ENCODE peak calls at places on chromosomes 12 and 14, in eight cellular contexts. Z is 8988T; A is pancreas; F is left colon; Q is stimulated activated CD4-positive, alpha-beta T cell treated with anti-CD3 and anti-CD28 coated beads, Interleukin-1b, Interleukin-23, amount 100 ng/mL, for 1 hour; R is GM13976; N is endothelial cell; I is neuronal stem cell. X is an unnamed sample.

GRCh38 chr12:77120695-77121094 is 55.3 kb upstream of the E2F7 start:
- DNase-seq in Q (no peak), Z (no peak), I (no peak), F (no peak), R (no peak), N (no peak), A (no peak), X (no peak)

GRCh38 chr12:120206228-120206627 is 5.3 kb upstream of the RPLP0 start:
- DNase-seq in N (no peak), I (no peak), F (no peak), Z (no peak), R (no peak), A (no peak), Q (no peak), X (no peak)

GRCh38 chr12:118747771-118748170 is 233.6 kb upstream of the SRRM4 start:
- DNase-seq in N (no peak), R (no peak), Q (no peak), A (no peak), F (no peak), Z (no peak), I (no peak), X (no peak)

GRCh38 chr12:96070670-96071279 is 35.4 kb upstream of the LTA4H start:
- DNase-seq in N (no peak), Z (no peak), R (peak; percentile 48), F (no peak), I (no peak), A (no peak), Q (no peak), X (no peak)

GRCh38 chr12:52066346-52067080 is 3.3 kb upstream of the ATG101 start:
- DNase-seq in R (no peak), Z (no peak), A (no peak), N (no peak), F (no peak), I (no peak), Q (no peak), X (no peak)

GRCh38 chr12:127327986-127328385 is 939.0 kb upstream of the TMEM132C start:
- DNase-seq in F (no peak), R (no peak), I (no peak), Z (no peak), Q (no peak), A (no peak), N (no peak), X (no peak)

GRCh38 chr12:119691202-119691846 is 23.4 kb downstream of the PRKAB1 start:
- DNase-seq in Q (no peak), A (no peak), Z (no peak), R (no peak), F (no peak), I (no peak), N (no peak), X (no peak)

GRCh38 chr12:131222271-131223139 is 268.8 kb downstream of the ADGRD1 start:
- DNase-seq in F (no peak), R (peak; percentile 61), I (peak; percentile 37), Z (no peak), N (no peak), A (no peak), Q (no peak), X (no peak)

GRCh38 chr12:92629349-92630065 is 73.3 kb upstream of the PLEKHG7 start:
- DNase-seq in Q (no peak), A (no peak), R (no peak), N (no peak), Z (no peak), F (no peak), I (no peak), X (no peak)

GRCh38 chr12:109105176-109105575 is 7.8 kb downstream of the UNG start:
- DNase-seq in I (no peak), A (no peak), N (no peak), R (no peak), Z (no peak), Q (no peak), F (no peak), X (no peak)

GRCh38 chr14:96091941-96092411 is 52.8 kb downstream of the C14orf132 start:
- DNase-seq in Q (no peak), I (no peak), Z (no peak), A (no peak), R (no peak), N (no peak), F (no peak), X (no peak)

GRCh38 chr14:93005838-93006237 is 82.9 kb downstream of the CHGA start:
- DNase-seq in A (no peak), N (no peak), R (no peak), Q (no peak), F (no peak), Z (no peak), I (no peak), X (no peak)

GRCh38 chr14:69013943-69014782 is 35.1 kb upstream of the ACTN1 start:
- DNase-seq in R (no peak), Q (no peak), F (peak; percentile 94), I (no peak), N (no peak), Z (no peak), A (no peak), X (no peak)

GRCh38 chr14:54377501-54377900 is 19.3 kb upstream of the CDKN3 start:
- DNase-seq in I (no peak), Z (no peak), F (no peak), Q (no peak), N (no peak), A (no peak), R (no peak), X (no peak)

GRCh38 chr12:114131824-114132223 is 165.7 kb upstream of the RBM19 start:
- DNase-seq in A (no peak), R (no peak), F (no peak), Z (no peak), N (no peak), I (no peak), Q (no peak), X (peak; percentile 27)

GRCh38 chr12:60391791-60392190 is 796.0 kb downstream of the SLC16A7 start:
- DNase-seq in R (no peak), N (no peak), I (no peak), F (no peak), Z (no peak), A (no peak), Q (no peak), X (no peak)

GRCh38 chr12:125218952-125219351 is 153.7 kb downstream of the AACS start:
- DNase-seq in F (no peak), Z (no peak), Q (no peak), A (no peak), R (no peak), I (no peak), N (no peak), X (no peak)

GRCh38 chr12:67391034-67391433 is 121.9 kb downstream of the CAND1 start:
- DNase-seq in A (no peak), F (no peak), R (no peak), I (no peak), Z (no peak), N (no peak), Q (no peak), X (no peak)

GRCh38 chr14:102923920-102924486 is 1.5 kb downstream of the AMN start:
- DNase-seq in R (no peak), A (no peak), F (peak; percentile 39), N (no peak), Q (no peak), Z (no peak), I (no peak), X (no peak)

GRCh38 chr12:111196532-111196931 is 172.4 kb downstream of the PHETA1 start:
- DNase-seq in Q (no peak), I (no peak), F (no peak), Z (no peak), A (no peak), N (no peak), R (no peak), X (no peak)

GRCh38 chr12:72281145-72281544 is 9.0 kb downstream of the TRHDE start:
- DNase-seq in I (no peak), Q (no peak), N (no peak), F (no peak), R (no peak), Z (no peak), A (no peak), X (no peak)

GRCh38 chr12:25701290-25701689 is 148.2 kb upstream of the LMNTD1 start:
- DNase-seq in N (no peak), Q (no peak), Z (no peak), A (no peak), I (no peak), R (no peak), F (no peak), X (no peak)

GRCh38 chr12:5432011-5432400 is at the start of gene NTF3:
- DNase-seq in N (peak; percentile 32), Z (no peak), I (no peak), A (no peak), R (peak; percentile 31), F (no peak), Q (no peak), X (no peak)

GRCh38 chr14:102917469-102918211 is 4.8 kb upstream of the AMN start:
- DNase-seq in Q (no peak), F (peak; percentile 84), A (no peak), N (peak; percentile 78), R (peak; percentile 87), I (no peak), Z (peak; percentile 94), X (no peak)

X was measured in iPS DF 6.9.